ENCODE peak calls at places on chromosomes 3 and 15, in seven cellular contexts. Q is HEK293T; L is smooth muscle cell of the brain vasculature; X is pons; A is cardiac septum; S is stimulated activated CD8-positive, alpha-beta memory T cell treated with anti-CD3 and anti-CD28 coated beads, Interleukin-4, amount 100 ng/mL, for 1 hour; K is NCI-H1436. Y is an unnamed sample.

GRCh38 chr3:143895805-143896204 is 47.5 kb upstream of the SLC9A9 start:
- DNase-seq in Q (no peak), L (no peak), X (peak; percentile 30), A (no peak), S (no peak), K (peak; percentile 52), Y (no peak)

GRCh38 chr3:126971891-126972351 is 11.0 kb upstream of the PLXNA1 start:
- DNase-seq in Q (no peak), L (no peak), X (peak; percentile 78), A (peak; percentile 85), S (no peak), K (no peak), Y (no peak)

GRCh38 chr3:42802876-42803799 is 1.2 kb downstream of the HIGD1A start:
- DNase-seq in Q (no peak), L (no peak), X (peak; percentile 45), A (no peak), S (no peak), K (no peak), Y (peak; percentile 33)

GRCh38 chr15:90099072-90099867 is 3.0 kb downstream of the IDH2 start:
- DNase-seq in Q (no peak), L (no peak), X (no peak), A (no peak), S (no peak), K (no peak), Y (peak; percentile 48)

GRCh38 chr15:42457445-42458442 is 33.2 kb downstream of the ZNF106 start:
- DNase-seq in Q (no peak), L (peak; percentile 88), X (peak; percentile 70), A (peak; percentile 90), S (no peak), K (no peak), Y (no peak)

GRCh38 chr3:197171481-197172067 is 126.8 kb downstream of the DLG1 start:
- DNase-seq in Q (no peak), L (no peak), X (no peak), A (no peak), S (no peak), K (no peak), Y (no peak)

GRCh38 chr3:65833761-65834505 is 204.8 kb downstream of the MAGI1 start:
- DNase-seq in Q (no peak), L (peak; percentile 7), X (no peak), A (no peak), S (no peak), K (no peak), Y (no peak)

GRCh38 chr3:122023335-122023734 is 1.3 kb upstream of the ILDR1 start:
- DNase-seq in Q (no peak), L (no peak), X (no peak), A (no peak), S (no peak), K (no peak), Y (no peak)

GRCh38 chr3:167102071-167102470 is 278.0 kb downstream of the ZBBX start:
- DNase-seq in Q (peak; percentile 14), L (no peak), X (no peak), A (no peak), S (no peak), K (no peak), Y (no peak)

GRCh38 chr3:158105710-158106438 is at the start of gene SHOX2:
- DNase-seq in Q (peak; percentile 34), L (no peak), X (no peak), A (no peak), S (no peak), K (no peak), Y (peak; percentile 51)

GRCh38 chr3:153343988-153344782 is 182.2 kb downstream of the RAP2B start:
- DNase-seq in Q (no peak), L (no peak), X (no peak), A (no peak), S (no peak), K (no peak), Y (no peak)

GRCh38 chr3:839981-840380 is 252.8 kb upstream of the CNTN6 start:
- DNase-seq in Q (no peak), L (no peak), X (no peak), A (no peak), S (no peak), K (no peak), Y (no peak)

GRCh38 chr15:99425666-99426301 is 140.0 kb upstream of the MEF2A start:
- DNase-seq in Q (no peak), L (no peak), X (no peak), A (peak; percentile 77), S (no peak), K (no peak), Y (no peak)

GRCh38 chr3:158847466-158847849 is 45.6 kb downstream of the MFSD1 start:
- DNase-seq in Q (no peak), L (no peak), X (no peak), A (no peak), S (no peak), K (peak; percentile 7), Y (no peak)

GRCh38 chr3:123783811-123784210 is 100.3 kb downstream of the MYLK start:
- DNase-seq in Q (no peak), L (no peak), X (no peak), A (no peak), S (no peak), K (no peak), Y (no peak)

GRCh38 chr15:80835338-80835737 is 56.2 kb downstream of the CEMIP start:
- DNase-seq in Q (peak; percentile 48), L (no peak), X (no peak), A (no peak), S (no peak), K (no peak), Y (no peak)

GRCh38 chr15:78290222-78290621 is 9.2 kb downstream of the SKIC8 start:
- DNase-seq in Q (no peak), L (no peak), X (no peak), A (no peak), S (no peak), K (no peak), Y (no peak)

GRCh38 chr3:156761713-156762575 is 64.2 kb upstream of the LEKR1 start:
- DNase-seq in Q (no peak), L (no peak), X (no peak), A (no peak), S (no peak), K (no peak), Y (no peak)

GRCh38 chr3:54951405-54951804 is 23.5 kb upstream of the LRTM1 start:
- DNase-seq in Q (peak; percentile 70), L (peak; percentile 69), X (peak; percentile 29), A (peak; percentile 83), S (no peak), K (no peak), Y (no peak)

GRCh38 chr15:31482122-31482922 is 155.7 kb downstream of the KLF13 start:
- DNase-seq in Q (no peak), L (no peak), X (no peak), A (no peak), S (no peak), K (no peak), Y (no peak)

GRCh38 chr3:151197981-151198767 is 4.8 kb downstream of the GPR171 start:
- DNase-seq in Q (no peak), L (no peak), X (no peak), A (no peak), S (no peak), K (no peak), Y (no peak)

GRCh38 chr15:93895976-93896770 is 335.2 kb upstream of the MCTP2 start:
- DNase-seq in Q (no peak), L (no peak), X (peak; percentile 89), A (no peak), S (no peak), K (no peak), Y (no peak)

GRCh38 chr3:16290007-16290826 is 25.2 kb downstream of the OXNAD1 start:
- DNase-seq in Q (peak; percentile 36), L (peak; percentile 33), X (peak; percentile 67), A (no peak), S (no peak), K (no peak), Y (no peak)

GRCh38 chr3:69425249-69425648 is 39.4 kb upstream of the FRMD4B start:
- DNase-seq in Q (peak; percentile 33), L (no peak), X (peak; percentile 67), A (no peak), S (no peak), K (no peak), Y (peak; percentile 37)

GRCh38 chr3:194323785-194324735 is 27.1 kb downstream of the CPN2 start:
- DNase-seq in Q (peak; percentile 45), L (no peak), X (no peak), A (peak; percentile 94), S (no peak), K (no peak), Y (peak; percentile 56)

GRCh38 chr3:167489571-167489970 is 15.7 kb upstream of the SERPINI2 start:
- DNase-seq in Q (no peak), L (no peak), X (no peak), A (no peak), S (no peak), K (no peak), Y (no peak)

GRCh38 chr3:12969487-12969886 is 103.7 kb downstream of the IQSEC1 start:
- DNase-seq in Q (no peak), L (no peak), X (peak; percentile 37), A (no peak), S (no peak), K (no peak), Y (no peak)